ENCODE peak calls at places on chromosomes 6 and 20, in seven cellular contexts. One of them, this sample, is unnamed.

GRCh38 chr6:37940074-37940847 is 120.7 kb downstream of the ZFAND3 start:
- DNase-seq in colonic mucosa: no peak
- DNase-seq in left ventricle myocardium inferior: no peak
- DNase-seq in RWPE1: no peak
- DNase-seq in pancreas: peak; percentile 31
- DNase-seq in PC-9: no peak
- DNase-seq in naive thymus-derived CD4-positive, alpha-beta T cell: no peak
- DNase-seq in this sample: peak; percentile 67

GRCh38 chr6:7324520-7324919 is 11.5 kb upstream of the SSR1 start:
- DNase-seq in left ventricle myocardium inferior: no peak
- DNase-seq in RWPE1: no peak
- DNase-seq in naive thymus-derived CD4-positive, alpha-beta T cell: no peak
- DNase-seq in colonic mucosa: no peak
- DNase-seq in pancreas: no peak
- DNase-seq in PC-9: no peak
- DNase-seq in this sample: no peak

GRCh38 chr20:19376451-19376971 is 164.1 kb downstream of the SLC24A3 start:
- DNase-seq in left ventricle myocardium inferior: peak; percentile 41
- DNase-seq in colonic mucosa: no peak
- DNase-seq in naive thymus-derived CD4-positive, alpha-beta T cell: no peak
- DNase-seq in RWPE1: no peak
- DNase-seq in PC-9: no peak
- DNase-seq in pancreas: no peak
- DNase-seq in this sample: peak; percentile 85

GRCh38 chr20:33832113-33832853 is 21.1 kb downstream of the CHMP4B start:
- DNase-seq in naive thymus-derived CD4-positive, alpha-beta T cell: no peak
- DNase-seq in RWPE1: no peak
- DNase-seq in PC-9: no peak
- DNase-seq in left ventricle myocardium inferior: no peak
- DNase-seq in colonic mucosa: peak; percentile 77
- DNase-seq in pancreas: no peak
- DNase-seq in this sample: peak; percentile 80

GRCh38 chr20:14883324-14883723 is 545.9 kb upstream of the FLRT3 start:
- DNase-seq in pancreas: no peak
- DNase-seq in RWPE1: no peak
- DNase-seq in naive thymus-derived CD4-positive, alpha-beta T cell: no peak
- DNase-seq in colonic mucosa: no peak
- DNase-seq in PC-9: no peak
- DNase-seq in left ventricle myocardium inferior: no peak
- DNase-seq in this sample: no peak

GRCh38 chr6:3455490-3456394 is 1.1 kb downstream of the SLC22A23 start:
- DNase-seq in PC-9: peak; percentile 14
- DNase-seq in naive thymus-derived CD4-positive, alpha-beta T cell: no peak
- DNase-seq in pancreas: peak; percentile 60
- DNase-seq in RWPE1: peak; percentile 34
- DNase-seq in left ventricle myocardium inferior: no peak
- DNase-seq in colonic mucosa: peak; percentile 77
- DNase-seq in this sample: peak; percentile 30

GRCh38 chr20:61778485-61778863 is 287.2 kb downstream of the TAF4 start:
- DNase-seq in pancreas: no peak
- DNase-seq in colonic mucosa: no peak
- DNase-seq in left ventricle myocardium inferior: no peak
- DNase-seq in naive thymus-derived CD4-positive, alpha-beta T cell: no peak
- DNase-seq in PC-9: no peak
- DNase-seq in RWPE1: no peak
- DNase-seq in this sample: no peak

GRCh38 chr6:44646355-44646754 is 258.8 kb downstream of the CDC5L start:
- DNase-seq in colonic mucosa: no peak
- DNase-seq in left ventricle myocardium inferior: no peak
- DNase-seq in naive thymus-derived CD4-positive, alpha-beta T cell: no peak
- DNase-seq in PC-9: no peak
- DNase-seq in RWPE1: no peak
- DNase-seq in pancreas: no peak
- DNase-seq in this sample: no peak

GRCh38 chr6:32081168-32081624 is 27.9 kb downstream of the TNXB start:
- DNase-seq in naive thymus-derived CD4-positive, alpha-beta T cell: no peak
- DNase-seq in pancreas: no peak
- DNase-seq in RWPE1: peak; percentile 73
- DNase-seq in colonic mucosa: no peak
- DNase-seq in PC-9: peak; percentile 66
- DNase-seq in left ventricle myocardium inferior: peak; percentile 72
- DNase-seq in this sample: peak; percentile 25

GRCh38 chr6:101001012-101001411 is 119.9 kb upstream of the ASCC3 start:
- DNase-seq in pancreas: no peak
- DNase-seq in colonic mucosa: no peak
- DNase-seq in left ventricle myocardium inferior: no peak
- DNase-seq in RWPE1: no peak
- DNase-seq in naive thymus-derived CD4-positive, alpha-beta T cell: no peak
- DNase-seq in PC-9: no peak
- DNase-seq in this sample: no peak

GRCh38 chr6:79399499-79399898 is 137.7 kb downstream of the LCA5 start:
- DNase-seq in left ventricle myocardium inferior: no peak
- DNase-seq in PC-9: no peak
- DNase-seq in RWPE1: no peak
- DNase-seq in naive thymus-derived CD4-positive, alpha-beta T cell: no peak
- DNase-seq in colonic mucosa: no peak
- DNase-seq in pancreas: no peak
- DNase-seq in this sample: no peak

GRCh38 chr6:134722996-134723871 is 226.7 kb downstream of the ALDH8A1 start:
- DNase-seq in colonic mucosa: no peak
- DNase-seq in RWPE1: no peak
- DNase-seq in pancreas: no peak
- DNase-seq in left ventricle myocardium inferior: no peak
- DNase-seq in naive thymus-derived CD4-positive, alpha-beta T cell: no peak
- DNase-seq in PC-9: no peak
- DNase-seq in this sample: no peak

GRCh38 chr20:10360878-10361277 is 73.1 kb downstream of the MKKS start:
- DNase-seq in left ventricle myocardium inferior: no peak
- DNase-seq in PC-9: no peak
- DNase-seq in colonic mucosa: no peak
- DNase-seq in pancreas: no peak
- DNase-seq in RWPE1: no peak
- DNase-seq in naive thymus-derived CD4-positive, alpha-beta T cell: no peak
- DNase-seq in this sample: no peak

GRCh38 chr6:97160280-97160679 is 122.7 kb downstream of the MMS22L start:
- DNase-seq in naive thymus-derived CD4-positive, alpha-beta T cell: no peak
- DNase-seq in pancreas: no peak
- DNase-seq in colonic mucosa: no peak
- DNase-seq in RWPE1: no peak
- DNase-seq in left ventricle myocardium inferior: no peak
- DNase-seq in PC-9: no peak
- DNase-seq in this sample: no peak

GRCh38 chr6:5337573-5337972 is 76.3 kb downstream of the FARS2 start:
- DNase-seq in left ventricle myocardium inferior: no peak
- DNase-seq in PC-9: no peak
- DNase-seq in colonic mucosa: no peak
- DNase-seq in naive thymus-derived CD4-positive, alpha-beta T cell: no peak
- DNase-seq in pancreas: no peak
- DNase-seq in RWPE1: no peak
- DNase-seq in this sample: no peak

GRCh38 chr6:22766979-22767378 is 197.6 kb downstream of the HDGFL1 start:
- DNase-seq in naive thymus-derived CD4-positive, alpha-beta T cell: no peak
- DNase-seq in colonic mucosa: no peak
- DNase-seq in RWPE1: no peak
- DNase-seq in left ventricle myocardium inferior: no peak
- DNase-seq in pancreas: no peak
- DNase-seq in PC-9: no peak
- DNase-seq in this sample: no peak

GRCh38 chr6:39517763-39518162 is 195.3 kb upstream of the KCNK16 start:
- DNase-seq in naive thymus-derived CD4-positive, alpha-beta T cell: no peak
- DNase-seq in left ventricle myocardium inferior: no peak
- DNase-seq in PC-9: no peak
- DNase-seq in pancreas: no peak
- DNase-seq in RWPE1: no peak
- DNase-seq in colonic mucosa: no peak
- DNase-seq in this sample: no peak

GRCh38 chr20:46285740-46286139 is 22.6 kb downstream of the CDH22 start:
- DNase-seq in PC-9: no peak
- DNase-seq in naive thymus-derived CD4-positive, alpha-beta T cell: no peak
- DNase-seq in left ventricle myocardium inferior: no peak
- DNase-seq in pancreas: no peak
- DNase-seq in RWPE1: no peak
- DNase-seq in colonic mucosa: no peak
- DNase-seq in this sample: no peak

GRCh38 chr20:1827974-1828785 is 67.0 kb upstream of the SIRPA start:
- DNase-seq in RWPE1: peak; percentile 90
- DNase-seq in naive thymus-derived CD4-positive, alpha-beta T cell: no peak
- DNase-seq in PC-9: peak; percentile 55
- DNase-seq in colonic mucosa: peak; percentile 83
- DNase-seq in left ventricle myocardium inferior: peak; percentile 70
- DNase-seq in pancreas: peak; percentile 62
- DNase-seq in this sample: no peak

GRCh38 chr6:136500414-136500813 is 49.8 kb downstream of the MAP7 start:
- DNase-seq in left ventricle myocardium inferior: no peak
- DNase-seq in RWPE1: no peak
- DNase-seq in PC-9: no peak
- DNase-seq in naive thymus-derived CD4-positive, alpha-beta T cell: no peak
- DNase-seq in pancreas: no peak
- DNase-seq in colonic mucosa: no peak
- DNase-seq in this sample: no peak

GRCh38 chr6:168648240-168648639 is 207.3 kb downstream of the SMOC2 start:
- DNase-seq in PC-9: peak; percentile 72
- DNase-seq in colonic mucosa: no peak
- DNase-seq in RWPE1: no peak
- DNase-seq in pancreas: peak; percentile 40
- DNase-seq in naive thymus-derived CD4-positive, alpha-beta T cell: no peak
- DNase-seq in left ventricle myocardium inferior: no peak
- DNase-seq in this sample: peak; percentile 79

GRCh38 chr20:50462093-50462685 is 48.0 kb upstream of the PTPN1 start:
- DNase-seq in colonic mucosa: no peak
- DNase-seq in left ventricle myocardium inferior: no peak
- DNase-seq in naive thymus-derived CD4-positive, alpha-beta T cell: no peak
- DNase-seq in pancreas: no peak
- DNase-seq in RWPE1: no peak
- DNase-seq in PC-9: no peak
- DNase-seq in this sample: no peak

GRCh38 chr20:17909745-17910345 is 58.7 kb downstream of the SNX5 start:
- DNase-seq in naive thymus-derived CD4-positive, alpha-beta T cell: no peak
- DNase-seq in colonic mucosa: no peak
- DNase-seq in left ventricle myocardium inferior: no peak
- DNase-seq in pancreas: no peak
- DNase-seq in PC-9: no peak
- DNase-seq in RWPE1: no peak
- DNase-seq in this sample: no peak

GRCh38 chr6:31725502-31726350 is 2.6 kb downstream of the MPIG6B start:
- DNase-seq in RWPE1: no peak
- DNase-seq in PC-9: no peak
- DNase-seq in left ventricle myocardium inferior: no peak
- DNase-seq in pancreas: no peak
- DNase-seq in naive thymus-derived CD4-positive, alpha-beta T cell: no peak
- DNase-seq in colonic mucosa: no peak
- DNase-seq in this sample: no peak

DNA sequence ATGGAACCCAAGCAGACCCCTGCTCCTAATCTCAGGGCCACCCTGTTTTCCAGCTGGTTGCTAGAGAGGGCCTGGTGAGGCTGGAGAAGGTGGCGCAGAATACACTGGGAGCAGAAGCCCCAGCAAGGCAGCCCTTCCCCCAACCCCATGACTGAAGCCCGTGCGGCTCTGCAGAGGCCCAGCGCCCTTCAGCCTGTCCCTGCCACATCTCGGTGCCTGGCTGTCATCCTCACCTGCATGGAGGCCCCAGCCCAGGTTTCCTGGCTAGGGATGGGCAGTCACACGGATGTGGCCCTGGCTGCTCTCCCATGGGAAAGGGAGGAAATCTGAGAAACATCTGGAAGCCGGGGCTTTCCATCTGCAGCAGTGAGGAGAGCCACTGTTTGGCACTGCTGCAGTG is 26.1 kb upstream of the VSTM2L start:
- DNase-seq in pancreas: no peak
- DNase-seq in PC-9: no peak
- DNase-seq in RWPE1: no peak
- DNase-seq in left ventricle myocardium inferior: no peak
- DNase-seq in colonic mucosa: no peak
- DNase-seq in naive thymus-derived CD4-positive, alpha-beta T cell: no peak
- DNase-seq in this sample: no peak
- H3K27ac ChIP-seq in pancreas: no peak overlapping the region
- H3K27ac ChIP-seq in PC-9: no peak overlapping the region
- H3K27ac ChIP-seq in RWPE1: no peak overlapping the region
- H3K27ac ChIP-seq in left ventricle myocardium inferior: no peak overlapping the region
- H3K27ac ChIP-seq in colonic mucosa: no peak overlapping the region
- H3K27ac ChIP-seq in naive thymus-derived CD4-positive, alpha-beta T cell: no peak overlapping the region
- H3K27ac ChIP-seq in this sample: no peak overlapping the region

GRCh38 chr6:89489078-89489477 is 56.1 kb downstream of the ANKRD6 start:
- DNase-seq in left ventricle myocardium inferior: no peak
- DNase-seq in pancreas: no peak
- DNase-seq in RWPE1: no peak
- DNase-seq in colonic mucosa: no peak
- DNase-seq in PC-9: no peak
- DNase-seq in naive thymus-derived CD4-positive, alpha-beta T cell: no peak
- DNase-seq in this sample: no peak
- H3K27ac ChIP-seq in left ventricle myocardium inferior: no peak overlapping the region
- H3K27ac ChIP-seq in pancreas: no peak overlapping the region
- H3K27ac ChIP-seq in RWPE1: no peak overlapping the region
- H3K27ac ChIP-seq in colonic mucosa: no peak overlapping the region
- H3K27ac ChIP-seq in PC-9: no peak overlapping the region
- H3K27ac ChIP-seq in naive thymus-derived CD4-positive, alpha-beta T cell: no peak overlapping the region
- H3K27ac ChIP-seq in this sample: no peak overlapping the region

GRCh38 chr20:13024581-13024980 is 15.8 kb downstream of the SPTLC3 start:
- DNase-seq in pancreas: no peak
- DNase-seq in PC-9: no peak
- DNase-seq in naive thymus-derived CD4-positive, alpha-beta T cell: no peak
- DNase-seq in colonic mucosa: no peak
- DNase-seq in left ventricle myocardium inferior: no peak
- DNase-seq in RWPE1: no peak
- DNase-seq in this sample: no peak

GRCh38 chr20:13021205-13021970 is 12.6 kb downstream of the SPTLC3 start:
- DNase-seq in left ventricle myocardium inferior: no peak
- DNase-seq in pancreas: no peak
- DNase-seq in RWPE1: no peak
- DNase-seq in colonic mucosa: no peak
- DNase-seq in naive thymus-derived CD4-positive, alpha-beta T cell: no peak
- DNase-seq in PC-9: no peak
- DNase-seq in this sample: no peak

GRCh38 chr20:13025181-13025580 is 16.4 kb downstream of the SPTLC3 start:
- DNase-seq in pancreas: no peak
- DNase-seq in naive thymus-derived CD4-positive, alpha-beta T cell: no peak
- DNase-seq in left ventricle myocardium inferior: no peak
- DNase-seq in RWPE1: no peak
- DNase-seq in PC-9: no peak
- DNase-seq in colonic mucosa: no peak
- DNase-seq in this sample: no peak

GRCh38 chr20:13017883-13018535 is 9.2 kb downstream of the SPTLC3 start:
- DNase-seq in left ventricle myocardium inferior: no peak
- DNase-seq in PC-9: no peak
- DNase-seq in RWPE1: no peak
- DNase-seq in naive thymus-derived CD4-positive, alpha-beta T cell: no peak
- DNase-seq in colonic mucosa: no peak
- DNase-seq in pancreas: no peak
- DNase-seq in this sample: no peak

GRCh38 chr20:13022401-13023170 is 13.8 kb downstream of the SPTLC3 start:
- DNase-seq in pancreas: no peak
- DNase-seq in naive thymus-derived CD4-positive, alpha-beta T cell: no peak
- DNase-seq in RWPE1: no peak
- DNase-seq in PC-9: no peak
- DNase-seq in left ventricle myocardium inferior: no peak
- DNase-seq in colonic mucosa: no peak
- DNase-seq in this sample: peak; percentile 9
- H3K27ac ChIP-seq in pancreas: no peak overlapping the region
- H3K27ac ChIP-seq in naive thymus-derived CD4-positive, alpha-beta T cell: no peak overlapping the region
- H3K27ac ChIP-seq in RWPE1: no peak overlapping the region
- H3K27ac ChIP-seq in PC-9: no peak overlapping the region
- H3K27ac ChIP-seq in left ventricle myocardium inferior: no peak overlapping the region
- H3K27ac ChIP-seq in colonic mucosa: no peak overlapping the region
- H3K27ac ChIP-seq in this sample: no peak overlapping the region

GRCh38 chr20:4961746-4962145 is 39.6 kb downstream of the SLC23A2 start:
- DNase-seq in PC-9: no peak
- DNase-seq in naive thymus-derived CD4-positive, alpha-beta T cell: peak; percentile 24
- DNase-seq in left ventricle myocardium inferior: no peak
- DNase-seq in colonic mucosa: no peak
- DNase-seq in RWPE1: no peak
- DNase-seq in pancreas: no peak
- DNase-seq in this sample: no peak
- H3K27ac ChIP-seq in PC-9: no peak overlapping the region
- H3K27ac ChIP-seq in naive thymus-derived CD4-positive, alpha-beta T cell: peak overlapping the region; percentile 47
- H3K27ac ChIP-seq in left ventricle myocardium inferior: peak overlapping the region; percentile 37
- H3K27ac ChIP-seq in colonic mucosa: no peak overlapping the region
- H3K27ac ChIP-seq in RWPE1: no peak overlapping the region
- H3K27ac ChIP-seq in pancreas: no peak overlapping the region
- H3K27ac ChIP-seq in this sample: no peak overlapping the region

This sample was measured in thyroid gland.